ENCODE peak calls at places on chromosomes 12 and 14, in eight cellular contexts. O is HepG2, X is Panc1, I is K562, Q is GM12878, E is HCT116, G is GM23338, L is upper lobe of left lung. V is an unnamed sample.

GRCh38 chr14:74223016-74223415 is 16.2 kb upstream of the VSX2 start:
- ATAC-seq in O (no peak), X (no peak), I (no peak), Q (no peak), E (no peak), G (peak), L (no peak), V (no peak)

GRCh38 chr12:4489551-4489950 is 43.9 kb upstream of the FGF6 start:
- ATAC-seq in O (no peak), X (no peak), I (no peak), Q (no peak), E (no peak), G (no peak), L (no peak), V (no peak)

GRCh38 chr14:90844321-90844720 is 28.1 kb upstream of the TTC7B start:
- ATAC-seq in O (no peak), X (no peak), I (no peak), Q (no peak), E (no peak), G (no peak), L (no peak), V (no peak)

GRCh38 chr14:90294872-90295271 is 36.9 kb downstream of the NRDE2 start:
- ATAC-seq in O (no peak), X (no peak), I (no peak), Q (no peak), E (no peak), G (no peak), L (peak), V (no peak)

GRCh38 chr12:66118240-66118891 is 12.2 kb downstream of the LLPH start:
- ATAC-seq in O (no peak), X (peak), I (no peak), Q (peak), E (no peak), G (no peak), L (no peak), V (no peak)

GRCh38 chr14:71266994-71267636 is 359.9 kb downstream of the PCNX1 start:
- ATAC-seq in O (no peak), X (no peak), I (no peak), Q (peak), E (no peak), G (no peak), L (no peak), V (no peak)

GRCh38 chr14:96055065-96055752 is 16.0 kb downstream of the C14orf132 start:
- ATAC-seq in O (no peak), X (no peak), I (no peak), Q (no peak), E (no peak), G (no peak), L (no peak), V (no peak)

GRCh38 chr14:60087664-60088063 is 4.1 kb upstream of the PCNX4 start:
- ATAC-seq in O (no peak), X (no peak), I (peak), Q (no peak), E (no peak), G (no peak), L (no peak), V (no peak)

GRCh38 chr14:68219407-68219806 is 399.8 kb downstream of the RAD51B start:
- ATAC-seq in O (no peak), X (no peak), I (no peak), Q (no peak), E (no peak), G (peak), L (no peak), V (no peak)

GRCh38 chr14:60628892-60629291 is 20.4 kb downstream of the SIX1 start:
- ATAC-seq in O (no peak), X (no peak), I (no peak), Q (no peak), E (no peak), G (no peak), L (no peak), V (no peak)

GRCh38 chr14:24818823-24819341 is 184.9 kb upstream of the GZMB start:
- ATAC-seq in O (no peak), X (no peak), I (no peak), Q (no peak), E (no peak), G (no peak), L (no peak), V (no peak)

GRCh38 chr12:124422570-124423523 is 128.0 kb downstream of the RFLNA start:
- ATAC-seq in O (peak), X (peak), I (peak), Q (no peak), E (peak), G (peak), L (peak), V (peak)

GRCh38 chr14:91496790-91497189 is 13.3 kb downstream of the PPP4R3A start:
- ATAC-seq in O (peak), X (no peak), I (no peak), Q (peak), E (no peak), G (no peak), L (no peak), V (no peak)

GRCh38 chr12:118560733-118561132 is 184.4 kb downstream of the SUDS3 start:
- ATAC-seq in O (no peak), X (no peak), I (no peak), Q (no peak), E (no peak), G (no peak), L (no peak), V (peak)

GRCh38 chr14:75303415-75303814 is 24.8 kb downstream of the FOS start:
- ATAC-seq in O (peak), X (peak), I (peak), Q (peak), E (peak), G (peak), L (peak), V (peak)

GRCh38 chr12:92133166-92133565 is 12.5 kb downstream of the BTG1 start:
- ATAC-seq in O (no peak), X (no peak), I (peak), Q (peak), E (no peak), G (no peak), L (peak), V (no peak)

GRCh38 chr12:54740882-54741281 is 92.7 kb upstream of the DCD start:
- ATAC-seq in O (no peak), X (no peak), I (no peak), Q (no peak), E (no peak), G (no peak), L (no peak), V (no peak)

GRCh38 chr12:115430636-115431035 is 746.7 kb upstream of the TBX3 start:
- ATAC-seq in O (no peak), X (no peak), I (no peak), Q (no peak), E (no peak), G (no peak), L (no peak), V (no peak)

GRCh38 chr12:131380220-131380957 is 330.5 kb upstream of the SFSWAP start:
- ATAC-seq in O (no peak), X (peak), I (peak), Q (no peak), E (no peak), G (peak), L (no peak), V (no peak)

GRCh38 chr12:52993558-52993869 is 12.7 kb upstream of the EIF4B start:
- ATAC-seq in O (peak), X (peak), I (peak), Q (no peak), E (peak), G (peak), L (no peak), V (no peak)

GRCh38 chr14:75217508-75218206 is 41.2 kb upstream of the TMED10 start:
- ATAC-seq in O (no peak), X (no peak), I (no peak), Q (no peak), E (no peak), G (no peak), L (no peak), V (no peak)

GRCh38 chr14:95365401-95365800 is 45.7 kb upstream of the CLMN start:
- ATAC-seq in O (no peak), X (no peak), I (no peak), Q (no peak), E (no peak), G (no peak), L (no peak), V (peak)

GRCh38 chr14:49875640-49876198 is 17.2 kb upstream of the ARF6 start:
- ATAC-seq in O (no peak), X (no peak), I (no peak), Q (no peak), E (peak), G (no peak), L (no peak), V (no peak)

GRCh38 chr12:47964102-47964723 is 817 bp downstream of the TMEM106C start:
- ATAC-seq in O (peak), X (no peak), I (no peak), Q (peak), E (peak), G (peak), L (no peak), V (no peak)

GRCh38 chr12:47962198-47962597 is 1.2 kb upstream of the TMEM106C start:
- ATAC-seq in O (no peak), X (no peak), I (no peak), Q (no peak), E (no peak), G (no peak), L (no peak), V (no peak)

GRCh38 chr12:47967461-47968430 is 4.3 kb downstream of the TMEM106C start:
- ATAC-seq in O (no peak), X (no peak), I (no peak), Q (no peak), E (no peak), G (no peak), L (no peak), V (peak)

GRCh38 chr12:47965581-47965980 is 2.2 kb downstream of the TMEM106C start:
- ATAC-seq in O (no peak), X (no peak), I (no peak), Q (no peak), E (no peak), G (no peak), L (no peak), V (no peak)

GRCh38 chr12:47963340-47964040 is at the start of gene TMEM106C:
- ATAC-seq in O (peak), X (peak), I (peak), Q (peak), E (peak), G (peak), L (peak), V (peak)
- TF ChIP-seq POLR2AphosphoS5 in O (peak), X (peak), I (no peak), Q (no peak), E (peak), G (peak), L (no peak), V (peak)

DNA sequence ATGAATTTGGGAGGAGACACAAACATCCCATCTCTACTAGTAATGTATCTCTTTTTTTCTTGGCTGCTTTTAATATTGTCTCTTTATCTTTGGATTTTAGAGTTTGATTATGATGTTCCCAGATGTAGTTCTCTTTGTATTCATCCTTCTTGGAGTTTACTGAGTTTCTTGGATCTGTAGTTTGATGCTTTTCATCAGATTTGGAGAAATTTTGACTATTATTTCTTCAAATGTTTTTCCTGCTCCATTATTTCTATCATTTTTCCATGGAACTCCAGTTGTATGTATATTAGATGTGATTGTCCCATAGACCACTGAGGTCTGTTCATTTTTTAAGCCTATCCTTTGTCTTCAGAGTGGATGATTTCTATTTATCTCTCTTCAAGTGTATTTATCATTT is 90.7 kb upstream of the ARHGAP5 start:
- ATAC-seq in O (no peak), X (no peak), I (no peak), Q (no peak), E (no peak), G (no peak), L (no peak), V (no peak)
- TF ChIP-seq POLR2AphosphoS5 in O (no peak), X (no peak), I (no peak), Q (no peak), E (no peak), G (no peak), L (no peak), V (no peak)

DNA sequence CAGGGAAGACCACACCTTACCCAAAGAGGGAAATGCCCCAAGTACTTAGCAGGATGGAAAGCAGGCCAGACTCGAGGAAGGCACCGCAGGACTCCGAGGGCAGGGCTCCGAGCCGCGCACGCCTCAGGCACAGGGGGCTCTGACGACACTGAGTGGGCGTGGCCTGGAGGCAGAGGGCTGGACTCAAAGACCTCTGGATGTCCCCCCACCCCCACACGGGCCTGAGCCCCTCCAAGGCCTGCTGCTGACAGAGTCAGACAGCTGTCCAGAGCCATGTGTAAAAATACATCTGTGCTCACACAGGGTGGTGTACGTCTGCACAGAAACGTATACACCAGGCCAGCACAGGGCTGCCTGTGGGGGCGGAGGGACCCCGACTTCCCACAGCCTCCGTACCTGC is 1.4 kb downstream of the AKT1 start:
- ATAC-seq in O (peak), X (peak), I (peak), Q (peak), E (peak), G (no peak), L (no peak), V (no peak)
- TF ChIP-seq POLR2AphosphoS5 in O (peak), X (no peak), I (no peak), Q (no peak), E (peak), G (no peak), L (no peak), V (no peak)

DNA sequence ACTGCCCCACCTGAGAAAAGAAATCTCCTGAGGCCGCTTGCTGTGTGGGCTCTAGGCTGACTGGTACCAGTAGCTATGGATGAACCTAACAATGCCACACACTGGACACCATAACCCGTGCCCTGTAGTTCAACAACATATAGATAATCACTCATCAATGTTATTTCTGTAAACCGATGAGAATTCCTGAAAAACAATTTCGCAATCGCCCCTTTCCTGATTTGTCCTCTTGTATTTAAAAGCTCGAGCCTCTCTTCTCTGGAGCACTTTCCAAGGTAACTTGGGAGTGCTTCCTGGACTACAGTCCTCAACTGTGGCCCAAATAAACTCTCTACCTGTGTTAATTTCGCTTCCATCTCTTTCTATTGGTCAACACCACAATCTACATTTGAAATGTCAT is 26.1 kb upstream of the PPP2R5C start:
- ATAC-seq in O (no peak), X (no peak), I (no peak), Q (no peak), E (no peak), G (no peak), L (no peak), V (no peak)
- TF ChIP-seq POLR2AphosphoS5 in O (no peak), X (no peak), I (no peak), Q (no peak), E (no peak), G (no peak), L (no peak), V (no peak)

V was measured in gastroesophageal sphincter.